ENCODE peak calls at places on chromosomes 12 and 14, in nine cellular contexts. G, F, W, Y, K, V, S, B and R are unnamed samples.
A peak's percentile ranks its signal among the peaks of the same experiment; 100 is the strongest.

GRCh38 chr14:20350860-20351259 is 7.4 kb downstream of the PARP2 start:
- DNase-seq in B (no peak), F (no peak), Y (no peak), G (no peak), W (peak; percentile 34), K (no peak), S (no peak), V (no peak), R (peak; percentile 23)

GRCh38 chr14:67704484-67705089 is 2.9 kb downstream of the RDH12 start:
- DNase-seq in V (no peak), K (no peak), S (peak; percentile 35), Y (no peak), G (no peak), F (no peak), W (peak; percentile 74), B (no peak), R (peak; percentile 50)

GRCh38 chr14:34951286-34951685 is 31.5 kb upstream of the SRP54 start:
- DNase-seq in V (peak; percentile 17), F (no peak), W (peak; percentile 76), B (no peak), S (no peak), G (no peak), K (no peak), Y (no peak), R (peak; percentile 76)

GRCh38 chr14:101810897-101811620 is 49.5 kb downstream of the PPP2R5C start:
- DNase-seq in G (no peak), V (no peak), W (no peak), F (no peak), B (no peak), S (no peak), K (no peak), Y (no peak), R (no peak)

GRCh38 chr14:65462411-65462810 is 49.9 kb downstream of the FUT8 start:
- DNase-seq in G (no peak), V (no peak), W (no peak), B (no peak), F (no peak), Y (no peak), K (no peak), S (no peak), R (peak; percentile 73)

GRCh38 chr12:30507576-30507975 is 188.1 kb downstream of the IPO8 start:
- DNase-seq in V (no peak), S (no peak), W (no peak), B (no peak), Y (no peak), F (no peak), G (no peak), K (no peak), R (no peak)

GRCh38 chr12:44930972-44931600 is 55.0 kb upstream of the NELL2 start:
- DNase-seq in F (no peak), Y (no peak), V (peak; percentile 5), K (no peak), B (no peak), S (no peak), W (peak; percentile 79), G (no peak), R (peak; percentile 69)

GRCh38 chr12:54368709-54369596 is 4.7 kb upstream of the GPR84 start:
- DNase-seq in V (peak; percentile 39), G (peak; percentile 91), K (peak; percentile 93), W (peak; percentile 93), F (peak; percentile 92), B (peak; percentile 93), Y (peak; percentile 88), S (peak; percentile 92), R (peak; percentile 83)

GRCh38 chr12:42590324-42590934 is 883 bp upstream of the PRICKLE1 start:
- DNase-seq in F (peak; percentile 34), V (no peak), S (peak; percentile 39), B (peak; percentile 68), K (no peak), Y (no peak), G (peak; percentile 26), W (peak; percentile 37), R (no peak)

GRCh38 chr14:69324341-69324931 is 64.5 kb downstream of the GALNT16 start:
- DNase-seq in S (peak; percentile 2), W (no peak), F (no peak), G (no peak), B (no peak), Y (no peak), V (no peak), K (no peak), R (no peak)

GRCh38 chr12:49092086-49092815 is 2.4 kb downstream of the DHH start:
- DNase-seq in K (no peak), B (no peak), S (peak; percentile 18), W (peak; percentile 66), V (no peak), F (no peak), Y (no peak), G (peak; percentile 39), R (no peak)

GRCh38 chr14:96673706-96674105 is 123.5 kb upstream of the VRK1 start:
- DNase-seq in B (no peak), S (no peak), V (no peak), K (no peak), F (no peak), G (no peak), W (no peak), Y (no peak), R (no peak)

GRCh38 chr12:55745361-55746146 is 2.6 kb downstream of the GDF11 start:
- DNase-seq in W (peak; percentile 77), K (no peak), S (no peak), V (no peak), F (no peak), B (no peak), G (peak; percentile 42), Y (peak; percentile 25), R (no peak)

GRCh38 chr12:79776111-79776510 is 85.3 kb upstream of the PAWR start:
- DNase-seq in Y (no peak), S (no peak), F (no peak), B (no peak), G (no peak), K (no peak), W (peak; percentile 70), V (no peak), R (peak; percentile 50)

GRCh38 chr14:99524804-99525698 is 43.8 kb downstream of the CCNK start:
- DNase-seq in F (no peak), W (peak; percentile 43), B (no peak), V (no peak), G (no peak), S (no peak), K (peak; percentile 60), Y (no peak), R (peak; percentile 48)
- TF ChIP-seq CTCF in F (no peak), W (peak; percentile 40), B (peak; percentile 45), V (peak; percentile 59), G (peak; percentile 55), S (no peak), K (no peak), Y (peak; percentile 17), R (peak; percentile 49)

GRCh38 chr14:77040995-77041744 is 12.7 kb upstream of the IRF2BPL start:
- DNase-seq in G (no peak), B (no peak), S (peak; percentile 45), K (no peak), W (no peak), F (no peak), Y (peak; percentile 36), V (no peak), R (no peak)

GRCh38 chr14:77040309-77040994 is 11.9 kb upstream of the IRF2BPL start:
- DNase-seq in G (peak; percentile 100), W (peak; percentile 100), B (peak; percentile 99), K (peak; percentile 100), F (peak; percentile 98), S (peak; percentile 100), V (peak; percentile 94), Y (peak; percentile 100), R (peak; percentile 96)

GRCh38 chr14:77037886-77038511 is 9.5 kb upstream of the IRF2BPL start:
- DNase-seq in B (no peak), Y (peak; percentile 48), F (no peak), G (no peak), S (no peak), W (peak; percentile 47), V (no peak), K (no peak), R (no peak)

GRCh38 chr14:77039285-77040058 is 11.0 kb upstream of the IRF2BPL start:
- DNase-seq in V (no peak), B (no peak), G (no peak), K (no peak), Y (no peak), F (no peak), W (peak; percentile 64), S (no peak), R (peak; percentile 69)

GRCh38 chr14:77040059-77040308 is 11.5 kb upstream of the IRF2BPL start:
- DNase-seq in W (no peak), B (no peak), K (no peak), S (no peak), V (no peak), G (no peak), F (no peak), Y (no peak), R (no peak)
- H3K4me3 ChIP-seq in W (peak overlapping the region; percentile 12), B (peak overlapping the region; percentile 36), K (peak overlapping the region; percentile 35), S (no peak overlapping the region), V (peak overlapping the region; percentile 22), G (peak overlapping the region; percentile 26), F (peak overlapping the region; percentile 20), Y (no peak overlapping the region), R (peak overlapping the region; percentile 50)

GRCh38 chr12:75818863-75819262 is 212.7 kb downstream of the PHLDA1 start:
- DNase-seq in W (no peak), S (no peak), Y (no peak), V (no peak), K (no peak), B (no peak), G (no peak), F (no peak), R (peak; percentile 61)

GRCh38 chr12:75815756-75816155 is 215.8 kb downstream of the PHLDA1 start:
- DNase-seq in V (no peak), B (no peak), W (no peak), G (no peak), Y (no peak), S (no peak), F (no peak), K (no peak), R (no peak)

GRCh38 chr12:75814856-75815754 is 216.5 kb downstream of the PHLDA1 start:
- DNase-seq in Y (peak; percentile 53), B (no peak), W (peak; percentile 97), V (peak; percentile 91), F (no peak), K (no peak), G (no peak), S (no peak), R (peak; percentile 97)

GRCh38 chr12:75819512-75819911 is 212.1 kb downstream of the PHLDA1 start:
- DNase-seq in G (no peak), B (no peak), K (no peak), F (no peak), S (no peak), V (no peak), W (no peak), Y (no peak), R (no peak)

DNA sequence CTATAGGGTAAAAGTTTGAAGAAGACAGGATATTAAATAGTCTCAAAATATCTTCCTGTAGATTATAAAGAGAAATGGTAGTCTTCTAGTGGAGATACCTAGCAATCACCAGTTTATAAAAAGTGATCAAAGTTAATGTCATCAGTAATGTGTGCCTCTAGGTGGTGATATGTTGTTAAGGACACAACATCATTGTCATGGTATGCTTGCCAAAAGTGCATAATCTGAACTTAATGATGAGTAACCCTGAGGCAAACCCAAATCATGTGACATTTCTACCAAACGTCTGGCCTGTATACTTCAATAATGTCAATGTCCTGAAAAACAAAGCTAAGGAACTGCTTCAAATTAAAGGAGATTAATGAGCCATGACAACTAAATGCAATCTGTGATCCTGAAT is 214.7 kb downstream of the PHLDA1 start:
- DNase-seq in S (no peak), B (no peak), V (no peak), F (no peak), K (no peak), W (peak; percentile 59), G (no peak), Y (no peak), R (peak; percentile 76)
- TF ChIP-seq CTCF in S (no peak), B (no peak), V (no peak), F (no peak), K (no peak), W (no peak), G (no peak), Y (peak; percentile 27), R (no peak)

GRCh38 chr12:2640281-2640680 is 154.5 kb upstream of the FKBP4 start:
- DNase-seq in W (no peak), S (no peak), K (no peak), G (no peak), Y (no peak), V (no peak), B (no peak), F (no peak), R (peak; percentile 70)
- H3K4me3 ChIP-seq in W (no peak overlapping the region), S (no peak overlapping the region), K (no peak overlapping the region), G (no peak overlapping the region), Y (no peak overlapping the region), V (no peak overlapping the region), B (no peak overlapping the region), F (no peak overlapping the region), R (no peak overlapping the region)